ENCODE peak calls at places on chromosomes 3 and 15, in six cellular contexts. T is activated gamma-delta T cell treated with Interleukin-2 at 50 U/mL for 16 hours; E is OCI-LY7; M is Daoy; J is GM20000; A is stimulated activated CD4-positive, alpha-beta T cell treated with anti-CD3 and anti-CD28 coated beads, TNF-alpha, amount 100 ng/mL, for 24 hours. C is an unnamed sample.

GRCh38 chr3:10778492-10779292 is 37.3 kb upstream of the SLC6A11 start:
- DNase-seq in E (no peak), A (no peak), T (no peak), M (no peak), J (no peak), C (no peak)

GRCh38 chr3:32136703-32137102 is 30.3 kb downstream of the GPD1L start:
- DNase-seq in M (no peak), A (no peak), J (no peak), T (no peak), E (no peak), C (no peak)

GRCh38 chr3:126527455-126528211 is 3.7 kb downstream of the CHST13 start:
- DNase-seq in J (no peak), M (no peak), E (no peak), T (no peak), A (no peak), C (no peak)

GRCh38 chr3:186167646-186168045 is 58.8 kb upstream of the ETV5 start:
- DNase-seq in A (no peak), T (no peak), E (no peak), J (no peak), M (no peak), C (no peak)

GRCh38 chr15:43538091-43538490 is 20.7 kb downstream of the MAP1A start:
- DNase-seq in E (no peak), M (no peak), T (no peak), J (no peak), A (no peak), C (no peak)

GRCh38 chr3:113521981-113522380 is 7.0 kb upstream of the SPICE1 start:
- DNase-seq in M (no peak), E (no peak), T (no peak), J (no peak), A (no peak), C (no peak)

GRCh38 chr3:10434938-10435336 is 70.4 kb downstream of the ATP2B2 start:
- DNase-seq in J (no peak), M (no peak), A (no peak), E (no peak), T (no peak), C (no peak)

GRCh38 chr15:24075420-24076089 is 388.4 kb upstream of the NDN start:
- DNase-seq in J (no peak), M (peak), E (no peak), T (no peak), A (no peak), C (no peak)

GRCh38 chr3:34207826-34208225 is 409.4 kb downstream of the PDCD6IP start:
- DNase-seq in J (no peak), T (no peak), M (no peak), A (no peak), E (no peak), C (no peak)

GRCh38 chr3:57518276-57518914 is 25.7 kb downstream of the DNAH12 start:
- DNase-seq in M (peak), T (no peak), E (no peak), A (no peak), J (no peak), C (no peak)

GRCh38 chr15:52857937-52858336 is 67.8 kb upstream of the ONECUT1 start:
- DNase-seq in E (no peak), M (peak), A (no peak), J (no peak), T (no peak), C (no peak)

GRCh38 chr3:141753399-141753798 is 9.8 kb upstream of the GRK7 start:
- DNase-seq in M (no peak), E (no peak), J (no peak), A (no peak), T (no peak), C (no peak)

GRCh38 chr3:150662410-150663200 is 41.1 kb downstream of the ERICH6 start:
- DNase-seq in M (no peak), A (no peak), J (no peak), E (no peak), T (no peak), C (no peak)

C was measured in GM12865.